ENCODE peak calls at places on chromosomes 13 and 19, in nine cellular contexts. H is substantia nigra; L is RPMI7951; B is effector memory CD4-positive, alpha-beta T cell; C is HAP-1; F is cardiac muscle cell; D is astrocyte of the hippocampus; W is activated T-cell treated with anti-CD3 and anti-CD28 coated beads, Interleukin-2, amount 50 U/mL, for 4 hours; K is HFFc6. G is an unnamed sample.

GRCh38 chr19:5959260-5960004 is 18.5 kb downstream of the RANBP3 start:
- DNase-seq in H (no peak), L (no peak), B (no peak), C (no peak), F (no peak), D (no peak), W (no peak), K (no peak), G (no peak)

GRCh38 chr19:23698711-23699520 is 11.9 kb upstream of the ZNF675 start:
- DNase-seq in H (no peak), L (peak; percentile 39), B (no peak), C (peak; percentile 17), F (no peak), D (no peak), W (no peak), K (peak; percentile 62), G (no peak)

GRCh38 chr19:5595129-5595528 is 27.4 kb upstream of the TINCR start:
- DNase-seq in H (no peak), L (no peak), B (no peak), C (no peak), F (no peak), D (no peak), W (no peak), K (no peak), G (no peak)

GRCh38 chr19:33815410-33816340 is 19.0 kb downstream of the KCTD15 start:
- DNase-seq in H (no peak), L (peak; percentile 61), B (no peak), C (no peak), F (peak; percentile 59), D (no peak), W (no peak), K (peak; percentile 9), G (no peak)

GRCh38 chr13:99863789-99864626 is 107.6 kb downstream of the ZIC5 start:
- DNase-seq in H (no peak), L (no peak), B (no peak), C (no peak), F (no peak), D (no peak), W (no peak), K (no peak), G (no peak)

GRCh38 chr13:40665754-40666057 is 735 bp downstream of the FOXO1 start:
- DNase-seq in H (no peak), L (peak; percentile 21), B (peak; percentile 39), C (peak; percentile 42), F (no peak), D (no peak), W (peak; percentile 44), K (no peak), G (no peak)

GRCh38 chr19:33953023-33953422 is 156.4 kb downstream of the KCTD15 start:
- DNase-seq in H (no peak), L (peak; percentile 70), B (no peak), C (no peak), F (no peak), D (no peak), W (no peak), K (no peak), G (peak; percentile 29)

GRCh38 chr13:98289339-98289935 is 112.4 kb upstream of the RNF113B start:
- DNase-seq in H (no peak), L (no peak), B (no peak), C (no peak), F (no peak), D (no peak), W (no peak), K (no peak), G (no peak)

GRCh38 chr19:4266253-4267000 is 12.6 kb upstream of the SHD start:
- DNase-seq in H (no peak), L (no peak), B (no peak), C (no peak), F (no peak), D (no peak), W (no peak), K (no peak), G (no peak)

GRCh38 chr19:42078538-42079275 is 2.7 kb downstream of the ZNF574 start:
- DNase-seq in H (no peak), L (no peak), B (no peak), C (no peak), F (no peak), D (no peak), W (no peak), K (no peak), G (no peak)

GRCh38 chr19:8041553-8041952 is 11.0 kb upstream of the CCL25 start:
- DNase-seq in H (no peak), L (no peak), B (no peak), C (no peak), F (no peak), D (no peak), W (no peak), K (no peak), G (no peak)

GRCh38 chr19:3506384-3507340 is 551 bp downstream of the FZR1 start:
- DNase-seq in H (no peak), L (no peak), B (peak; percentile 25), C (peak; percentile 50), F (no peak), D (peak; percentile 41), W (no peak), K (no peak), G (peak; percentile 65)

GRCh38 chr19:8210660-8211101 is 1.5 kb downstream of the CERS4 start:
- DNase-seq in H (no peak), L (no peak), B (no peak), C (no peak), F (no peak), D (no peak), W (no peak), K (no peak), G (no peak)

GRCh38 chr13:85469320-85469719 is 329.9 kb downstream of the SLITRK6 start:
- DNase-seq in H (no peak), L (no peak), B (no peak), C (no peak), F (no peak), D (no peak), W (no peak), K (no peak), G (no peak)

GRCh38 chr13:33799950-33800592 is 17.9 kb upstream of the RFC3 start:
- DNase-seq in H (no peak), L (peak; percentile 59), B (no peak), C (peak; percentile 15), F (peak; percentile 73), D (peak; percentile 47), W (no peak), K (peak; percentile 40), G (no peak)

GRCh38 chr19:48695743-48696352 is at the start of gene FUT2:
- DNase-seq in H (no peak), L (no peak), B (no peak), C (no peak), F (no peak), D (no peak), W (no peak), K (no peak), G (no peak)

GRCh38 chr13:32391101-32391620 is 36.8 kb downstream of the N4BP2L1 start:
- DNase-seq in H (no peak), L (no peak), B (no peak), C (peak; percentile 60), F (no peak), D (no peak), W (no peak), K (peak; percentile 3), G (no peak)

GRCh38 chr19:39128511-39129079 is 3.0 kb downstream of the PAK4 start:
- DNase-seq in H (no peak), L (no peak), B (no peak), C (no peak), F (no peak), D (no peak), W (no peak), K (no peak), G (no peak)

GRCh38 chr13:45447050-45447661 is 17.6 kb upstream of the COG3 start:
- DNase-seq in H (no peak), L (no peak), B (no peak), C (no peak), F (no peak), D (no peak), W (no peak), K (no peak), G (peak; percentile 94)

GRCh38 chr19:8569066-8569761 is 8.0 kb downstream of the MYO1F start:
- DNase-seq in H (no peak), L (peak; percentile 91), B (peak; percentile 70), C (no peak), F (peak; percentile 95), D (peak; percentile 94), W (peak; percentile 48), K (peak; percentile 89), G (peak; percentile 52)

GRCh38 chr13:102830646-102831045 is 15.2 kb upstream of the ERCC5 start:
- DNase-seq in H (no peak), L (no peak), B (no peak), C (no peak), F (peak; percentile 65), D (peak; percentile 14), W (no peak), K (no peak), G (peak; percentile 86)

GRCh38 chr13:79870766-79871165 is 389.8 kb downstream of the NDFIP2 start:
- DNase-seq in H (no peak), L (no peak), B (no peak), C (no peak), F (no peak), D (no peak), W (no peak), K (no peak), G (no peak)

GRCh38 chr19:1123381-1123780 is 19.6 kb downstream of the GPX4 start:
- DNase-seq in H (no peak), L (no peak), B (no peak), C (no peak), F (no peak), D (no peak), W (no peak), K (no peak), G (no peak)

GRCh38 chr19:401836-402535 is 7.0 kb downstream of the C2CD4C start:
- DNase-seq in H (no peak), L (no peak), B (no peak), C (peak; percentile 43), F (no peak), D (peak; percentile 42), W (no peak), K (no peak), G (no peak)

GRCh38 chr13:40517486-40518311 is 148.7 kb downstream of the FOXO1 start:
- DNase-seq in H (no peak), L (no peak), B (no peak), C (no peak), F (no peak), D (no peak), W (no peak), K (no peak), G (no peak)

GRCh38 chr13:28636677-28637317 is 22.1 kb upstream of the POMP start:
- DNase-seq in H (no peak), L (peak; percentile 54), B (no peak), C (peak; percentile 72), F (peak; percentile 80), D (peak; percentile 80), W (peak; percentile 42), K (peak; percentile 75), G (peak; percentile 53)

GRCh38 chr13:30846311-30846710 is 59.8 kb upstream of the MEDAG start:
- DNase-seq in H (no peak), L (peak; percentile 53), B (no peak), C (no peak), F (peak; percentile 55), D (no peak), W (no peak), K (peak; percentile 27), G (no peak)

GRCh38 chr13:75726313-75726712 is 90.2 kb downstream of the LMO7 start:
- DNase-seq in H (no peak), L (no peak), B (no peak), C (no peak), F (no peak), D (no peak), W (no peak), K (no peak), G (no peak)

GRCh38 chr19:1862424-1863307 is 713 bp downstream of the KLF16 start:
- DNase-seq in H (no peak), L (no peak), B (peak; percentile 48), C (peak; percentile 69), F (no peak), D (peak; percentile 64), W (peak; percentile 55), K (no peak), G (no peak)

GRCh38 chr13:24693862-24694471 is 13.8 kb downstream of the ATP12A start:
- DNase-seq in H (no peak), L (peak; percentile 41), B (no peak), C (peak; percentile 77), F (peak; percentile 64), D (peak; percentile 49), W (no peak), K (peak; percentile 42), G (no peak)

GRCh38 chr19:16607819-16608218 is 20.2 kb downstream of the MED26 start:
- DNase-seq in H (no peak), L (no peak), B (no peak), C (no peak), F (no peak), D (no peak), W (no peak), K (no peak), G (no peak)